ENCODE peak calls at places on chromosomes 5 and 9, in four cellular contexts. U is NAMALWA, Y is cerebellar cortex, Z is ELR. A is an unnamed sample.

GRCh38 chr9:18129809-18130334 is 344.1 kb upstream of the ADAMTSL1 start:
- DNase-seq in Z (no peak), Y (no peak), U (no peak), A (no peak)

GRCh38 chr5:102603670-102604069 is 104.9 kb upstream of the SLCO6A1 start:
- DNase-seq in Z (no peak), Y (no peak), U (no peak), A (no peak)

GRCh38 chr5:143204474-143205246 is 198.8 kb downstream of the NR3C1 start:
- DNase-seq in U (no peak), Z (no peak), Y (no peak), A (no peak)

GRCh38 chr9:86741311-86742215 is 205.7 kb downstream of the GAS1 start:
- DNase-seq in U (no peak), Y (no peak), Z (peak; percentile 62), A (no peak)

GRCh38 chr5:157106668-157107461 is 2.0 kb downstream of the HAVCR2 start:
- DNase-seq in U (no peak), Z (no peak), Y (no peak), A (peak; percentile 32)

GRCh38 chr5:177005619-177006264 is 837 bp downstream of the UIMC1 start:
- DNase-seq in Z (peak; percentile 83), U (peak; percentile 73), Y (peak; percentile 55), A (peak; percentile 76)

GRCh38 chr5:139634541-139634940 is 13.6 kb upstream of the CXXC5 start:
- DNase-seq in U (no peak), Z (no peak), Y (peak; percentile 16), A (no peak)

GRCh38 chr5:125634242-125634835 is 788.9 kb upstream of the GRAMD2B start:
- DNase-seq in Y (no peak), Z (no peak), U (peak; percentile 62), A (no peak)

GRCh38 chr5:111063709-111064322 is 7.7 kb upstream of the TSLP start:
- DNase-seq in U (peak; percentile 54), Y (no peak), Z (peak; percentile 49), A (no peak)

GRCh38 chr5:6504677-6505414 is 56.2 kb downstream of the UBE2QL1 start:
- DNase-seq in U (no peak), Y (no peak), Z (peak; percentile 8), A (no peak)

GRCh38 chr5:137619191-137619870 is 116.6 kb downstream of the KLHL3 start:
- DNase-seq in Y (peak; percentile 98), Z (peak; percentile 93), U (no peak), A (peak; percentile 88)

GRCh38 chr5:102792705-102793104 is 37.6 kb downstream of the PAM start:
- DNase-seq in Z (peak; percentile 56), Y (no peak), U (peak; percentile 24), A (no peak)

GRCh38 chr9:109950710-109951443 is 170.9 kb downstream of the PALM2AKAP2 start:
- DNase-seq in Y (no peak), Z (no peak), U (no peak), A (no peak)

GRCh38 chr9:27626629-27627564 is 53.6 kb upstream of the C9orf72 start:
- DNase-seq in U (no peak), Y (no peak), Z (no peak), A (no peak)

GRCh38 chr9:99103909-99104458 is 929 bp upstream of the TGFBR1 start:
- DNase-seq in Y (peak; percentile 57), U (no peak), Z (peak; percentile 43), A (peak; percentile 32)

GRCh38 chr5:174773371-174773770 is 49.0 kb downstream of the MSX2 start:
- DNase-seq in Z (no peak), Y (no peak), U (no peak), A (no peak)

GRCh38 chr5:1437452-1437851 is 7.8 kb downstream of the SLC6A3 start:
- DNase-seq in Y (no peak), U (no peak), Z (peak; percentile 59), A (no peak)

GRCh38 chr9:71683598-71684235 is 84.6 kb downstream of the CEMIP2 start:
- DNase-seq in Z (peak; percentile 78), Y (peak; percentile 62), U (no peak), A (no peak)

GRCh38 chr5:85938201-85938600 is 679.5 kb upstream of the COX7C start:
- DNase-seq in Z (no peak), Y (no peak), U (no peak), A (no peak)

GRCh38 chr5:174608631-174609097 is 115.7 kb upstream of the MSX2 start:
- DNase-seq in Z (no peak), U (no peak), Y (peak; percentile 15), A (peak; percentile 68)

GRCh38 chr5:98913911-98914310 is 14.9 kb downstream of the CHD1 start:
- DNase-seq in Y (no peak), U (peak; percentile 9), Z (no peak), A (no peak)

GRCh38 chr5:16057277-16057676 is 122.3 kb downstream of the MARCHF11 start:
- DNase-seq in Y (no peak), Z (peak; percentile 63), U (no peak), A (no peak)

GRCh38 chr5:132226516-132227234 is 978 bp downstream of the P4HA2 start:
- DNase-seq in U (no peak), Y (no peak), Z (peak; percentile 40), A (peak; percentile 39)

GRCh38 chr9:107644774-107645463 is 155.3 kb upstream of the KLF4 start:
- DNase-seq in Z (no peak), U (no peak), Y (no peak), A (peak; percentile 69)

GRCh38 chr5:3592298-3592697 is 3.3 kb upstream of the IRX1 start:
- DNase-seq in Z (no peak), U (no peak), Y (no peak), A (no peak)

GRCh38 chr9:107653263-107653821 is 163.8 kb upstream of the KLF4 start:
- DNase-seq in Z (no peak), U (no peak), Y (no peak), A (no peak)

GRCh38 chr5:95881833-95882232 is 59.3 kb upstream of the GLRX start:
- DNase-seq in Z (no peak), U (no peak), Y (peak; percentile 88), A (no peak)

GRCh38 chr5:34503379-34504346 is 152.5 kb upstream of the RAI14 start:
- DNase-seq in U (no peak), Y (peak; percentile 93), Z (no peak), A (no peak)

GRCh38 chr5:111535879-111536549 is 23.7 kb upstream of the STARD4 start:
- DNase-seq in U (no peak), Z (no peak), Y (peak; percentile 57), A (no peak)

GRCh38 chr9:94700445-94700844 is 26.1 kb upstream of the AOPEP start:
- DNase-seq in Y (no peak), Z (no peak), U (no peak), A (no peak)

GRCh38 chr5:87004101-87004500 is 263.6 kb upstream of the RASA1 start:
- DNase-seq in U (no peak), Y (no peak), Z (peak; percentile 15), A (no peak)